ENCODE peak calls at places on chromosome 11, in six cellular contexts. A is mesenchymal stem cell, V is neuronal stem cell, O is IMR-90, X is H9, K is mesendoderm. E is an unnamed sample.

GRCh38 chr11:108620958-108621772 is 27.6 kb upstream of the EXPH5 start:
- DNase-seq in A (peak), V (no peak), O (peak), X (no peak), K (no peak), E (no peak)

GRCh38 chr11:10122337-10123197 is 171.5 kb downstream of the SBF2 start:
- DNase-seq in A (peak), V (no peak), O (peak), X (no peak), K (peak), E (peak)

GRCh38 chr11:8038811-8039529 is 42.0 kb upstream of the TUB start:
- DNase-seq in A (no peak), V (no peak), O (no peak), X (peak), K (no peak), E (no peak)

GRCh38 chr11:5596611-5597201 is at the start of gene TRIM6:
- DNase-seq in A (peak), V (peak), O (peak), X (peak), K (peak), E (peak)

GRCh38 chr11:78040691-78041379 is 17.8 kb upstream of the KCTD14 start:
- DNase-seq in A (no peak), V (no peak), O (no peak), X (peak), K (peak), E (peak)

GRCh38 chr11:67031791-67032561 is 9.0 kb downstream of the SYT12 start:
- DNase-seq in A (peak), V (no peak), O (peak), X (peak), K (no peak), E (peak)

GRCh38 chr11:133983660-133984316 is 27.0 kb upstream of the IGSF9B start:
- DNase-seq in A (no peak), V (no peak), O (no peak), X (no peak), K (no peak), E (no peak)

GRCh38 chr11:40445391-40445790 is 1014.1 kb downstream of the LRRC4C start:
- DNase-seq in A (peak), V (no peak), O (peak), X (no peak), K (peak), E (no peak)

GRCh38 chr11:43943931-43944751 is 1.7 kb downstream of the C11orf96 start:
- DNase-seq in A (no peak), V (no peak), O (peak), X (no peak), K (no peak), E (no peak)

GRCh38 chr11:103673773-103674172 is 362.7 kb upstream of the DDI1 start:
- DNase-seq in A (peak), V (no peak), O (peak), X (no peak), K (no peak), E (no peak)

GRCh38 chr11:68016904-68017817 is 7.0 kb downstream of the ALDH3B1 start:
- DNase-seq in A (no peak), V (no peak), O (no peak), X (no peak), K (no peak), E (no peak)

GRCh38 chr11:83933008-83933407 is 646.8 kb upstream of the CCDC90B start:
- DNase-seq in A (no peak), V (no peak), O (no peak), X (no peak), K (no peak), E (no peak)

GRCh38 chr11:93521086-93521485 is 22.1 kb downstream of the SMCO4 start:
- DNase-seq in A (no peak), V (no peak), O (no peak), X (no peak), K (no peak), E (no peak)

GRCh38 chr11:12245549-12245986 is 131.8 kb upstream of the PARVA start:
- DNase-seq in A (no peak), V (no peak), O (peak), X (no peak), K (no peak), E (peak)

GRCh38 chr11:73980001-73980960 is 2.4 kb downstream of the UCP2 start:
- DNase-seq in A (peak), V (no peak), O (peak), X (peak), K (peak), E (no peak)

GRCh38 chr11:57546869-57547518 is 9.6 kb downstream of the SMTNL1 start:
- DNase-seq in A (peak), V (no peak), O (peak), X (peak), K (peak), E (peak)

GRCh38 chr11:121489823-121490222 is 37.1 kb upstream of the SORL1-AS1 start:
- DNase-seq in A (no peak), V (no peak), O (no peak), X (no peak), K (no peak), E (no peak)

GRCh38 chr11:126431401-126432064 is 76.0 kb downstream of the ST3GAL4 start:
- DNase-seq in A (peak), V (no peak), O (peak), X (no peak), K (no peak), E (no peak)

GRCh38 chr11:77406396-77406795 is 67.5 kb downstream of the PAK1 start:
- DNase-seq in A (no peak), V (no peak), O (no peak), X (no peak), K (no peak), E (no peak)

GRCh38 chr11:48106166-48106565 is 110.4 kb upstream of the OR4B1 start:
- DNase-seq in A (no peak), V (no peak), O (no peak), X (no peak), K (no peak), E (no peak)

GRCh38 chr11:100827934-100828661 is 141.0 kb downstream of the ARHGAP42 start:
- DNase-seq in A (peak), V (no peak), O (peak), X (peak), K (peak), E (peak)

GRCh38 chr11:18100926-18101656 is 4.8 kb downstream of the SAAL1 start:
- DNase-seq in A (no peak), V (no peak), O (no peak), X (no peak), K (peak), E (no peak)

GRCh38 chr11:1504581-1505290 is 18.2 kb upstream of the MOB2 start:
- DNase-seq in A (no peak), V (no peak), O (no peak), X (no peak), K (no peak), E (no peak)

GRCh38 chr11:58659404-58659803 is 36.9 kb downstream of the CNTF start:
- DNase-seq in A (no peak), V (no peak), O (no peak), X (no peak), K (no peak), E (no peak)

GRCh38 chr11:128908391-128909246 is 17.5 kb downstream of the KCNJ5 start:
- DNase-seq in A (peak), V (no peak), O (peak), X (no peak), K (no peak), E (peak)

GRCh38 chr11:27718853-27719574 is 18.8 kb upstream of the BDNF start:
- DNase-seq in A (peak), V (peak), O (peak), X (peak), K (peak), E (no peak)

GRCh38 chr11:43518407-43519165 is 159.9 kb downstream of the TTC17 start:
- DNase-seq in A (peak), V (no peak), O (peak), X (no peak), K (no peak), E (no peak)

GRCh38 chr11:64524534-64525042 is 66.4 kb upstream of the SLC22A12 start:
- DNase-seq in A (no peak), V (no peak), O (no peak), X (no peak), K (no peak), E (no peak)

GRCh38 chr11:4922304-4922703 is 1.8 kb downstream of the OR51G1 start:
- DNase-seq in A (no peak), V (no peak), O (no peak), X (no peak), K (no peak), E (no peak)

GRCh38 chr11:105344938-105345337 is 205.4 kb upstream of the CARD18 start:
- DNase-seq in A (peak), V (no peak), O (no peak), X (no peak), K (no peak), E (no peak)

GRCh38 chr11:114088836-114089235 is 29.3 kb downstream of the ZBTB16 start:
- DNase-seq in A (no peak), V (no peak), O (no peak), X (no peak), K (no peak), E (no peak)

GRCh38 chr11:119423459-119424254 is 685 bp upstream of the THY1 start:
- DNase-seq in A (no peak), V (no peak), O (peak), X (no peak), K (peak), E (no peak)

GRCh38 chr11:119421351-119421750 is 1.6 kb downstream of the THY1 start:
- DNase-seq in A (no peak), V (no peak), O (peak), X (no peak), K (no peak), E (no peak)

GRCh38 chr11:119420631-119421030 is 2.3 kb downstream of the THY1 start:
- DNase-seq in A (no peak), V (no peak), O (no peak), X (no peak), K (no peak), E (no peak)

GRCh38 chr11:119422505-119423416 is at the start of gene THY1:
- DNase-seq in A (peak), V (peak), O (peak), X (peak), K (peak), E (no peak)

DNA sequence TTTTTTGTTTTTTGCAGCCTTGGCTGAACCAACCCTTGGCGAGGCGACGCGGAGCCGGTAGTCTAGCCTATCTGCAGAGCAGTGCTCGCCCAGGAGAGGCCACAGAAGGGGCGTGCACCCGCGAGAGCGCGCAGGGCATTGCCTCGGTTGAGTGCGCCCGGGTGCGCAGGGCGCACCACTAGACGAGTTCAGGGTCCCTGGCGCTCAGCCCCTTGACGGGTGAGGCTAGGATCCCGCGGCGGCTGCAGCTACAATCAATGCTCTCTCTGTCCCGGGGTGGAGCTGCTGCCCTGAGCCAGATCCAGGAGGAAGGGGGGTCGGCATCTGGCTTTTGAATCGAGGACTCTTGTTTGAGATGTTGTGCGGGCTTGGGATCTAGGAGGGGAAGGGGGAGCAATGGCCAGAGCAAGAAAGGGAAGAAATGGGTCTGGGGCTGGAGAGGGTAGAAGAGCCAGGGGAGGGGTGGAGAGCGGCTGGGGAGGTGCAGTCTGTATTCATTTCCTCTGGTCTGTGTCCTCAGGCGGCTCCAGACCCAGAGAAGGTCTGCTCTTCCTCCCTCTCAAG is 949 bp downstream of the THY1 start:
- DNase-seq in A (peak), V (peak), O (peak), X (no peak), K (peak), E (no peak)
- H3K18ac ChIP-seq in A (no peak), V (peak), O (peak), X (no peak), K (peak), E (peak)

GRCh38 chr11:116124916-116125714 is 620.9 kb upstream of the CADM1 start:
- DNase-seq in A (no peak), V (no peak), O (no peak), X (no peak), K (no peak), E (no peak)
- H2AK5ac ChIP-seq in A (no peak), V (peak), O (no peak), X (no peak), K (no peak), E (no peak)

GRCh38 chr11:15697437-15698236 is 582.9 kb downstream of the INSC start:
- DNase-seq in A (no peak), V (no peak), O (no peak), X (no peak), K (no peak), E (no peak)

GRCh38 chr11:15692739-15693138 is 578.0 kb downstream of the INSC start:
- DNase-seq in A (peak), V (no peak), O (peak), X (no peak), K (peak), E (no peak)

GRCh38 chr11:15698855-15699254 is 584.1 kb downstream of the INSC start:
- DNase-seq in A (no peak), V (no peak), O (no peak), X (no peak), K (no peak), E (no peak)

GRCh38 chr11:15696069-15696468 is 581.3 kb downstream of the INSC start:
- DNase-seq in A (no peak), V (no peak), O (no peak), X (no peak), K (peak), E (no peak)

DNA sequence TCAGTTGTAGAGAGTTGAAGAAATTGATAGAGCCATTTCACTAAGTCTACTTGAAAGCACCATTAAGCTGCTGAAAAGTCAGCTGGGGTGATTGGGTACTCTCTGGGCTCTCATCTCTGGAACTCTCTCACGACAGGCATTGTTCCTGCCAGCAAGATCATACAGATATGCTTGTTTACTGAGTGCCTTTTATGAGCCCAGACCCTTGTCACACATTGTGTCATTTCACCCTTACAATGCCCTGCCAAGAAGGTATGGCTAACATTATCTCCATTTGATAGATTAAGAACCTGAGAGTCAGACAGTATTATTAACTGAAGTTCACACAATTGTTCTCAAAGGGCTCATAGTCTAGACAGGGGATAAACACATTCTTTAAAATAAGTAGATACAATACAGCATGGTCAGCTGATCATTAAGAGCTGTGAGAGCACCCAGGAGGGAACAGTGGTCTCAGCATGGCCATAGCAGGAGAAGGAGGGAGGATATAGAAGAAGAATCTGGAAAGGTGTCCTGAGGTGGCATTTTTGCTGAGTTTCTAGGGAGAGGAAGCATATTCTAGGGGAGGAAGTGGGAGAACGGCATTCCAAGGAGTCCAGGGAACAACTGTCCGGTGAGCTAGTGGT is 580.5 kb downstream of the INSC start:
- DNase-seq in A (no peak), V (no peak), O (no peak), X (no peak), K (peak), E (peak)
- H3K18ac ChIP-seq in A (no peak), V (no peak), O (no peak), X (no peak), K (no peak), E (no peak)

GRCh38 chr11:69424748-69425147 is 56.7 kb upstream of the LINC01488 start:
- DNase-seq in A (no peak), V (no peak), O (no peak), X (no peak), K (no peak), E (no peak)

GRCh38 chr11:69423181-69423580 is 58.3 kb upstream of the LINC01488 start:
- DNase-seq in A (no peak), V (no peak), O (no peak), X (no peak), K (no peak), E (no peak)

GRCh38 chr11:69422645-69423044 is 58.8 kb upstream of the LINC01488 start:
- DNase-seq in A (no peak), V (no peak), O (no peak), X (no peak), K (no peak), E (no peak)

GRCh38 chr11:69425444-69425843 is 56.0 kb upstream of the LINC01488 start:
- DNase-seq in A (no peak), V (no peak), O (no peak), X (no peak), K (no peak), E (no peak)

GRCh38 chr11:69423611-69424385 is 57.7 kb upstream of the LINC01488 start:
- DNase-seq in A (no peak), V (no peak), O (no peak), X (no peak), K (no peak), E (no peak)
- H2AK5ac ChIP-seq in A (peak), V (no peak), O (peak), X (peak), K (no peak), E (peak)

GRCh38 chr11:120212926-120213325 is 2.1 kb downstream of the OAF start:
- DNase-seq in A (peak), V (no peak), O (no peak), X (no peak), K (no peak), E (no peak)

GRCh38 chr11:120209750-120210650 is 832 bp upstream of the OAF start:
- DNase-seq in A (peak), V (no peak), O (no peak), X (no peak), K (no peak), E (no peak)

GRCh38 chr11:120211522-120212258 is 858 bp downstream of the OAF start:
- DNase-seq in A (peak), V (no peak), O (no peak), X (no peak), K (no peak), E (no peak)

GRCh38 chr11:120212259-120212888 is 1.5 kb downstream of the OAF start:
- DNase-seq in A (peak), V (no peak), O (peak), X (no peak), K (no peak), E (no peak)

DNA sequence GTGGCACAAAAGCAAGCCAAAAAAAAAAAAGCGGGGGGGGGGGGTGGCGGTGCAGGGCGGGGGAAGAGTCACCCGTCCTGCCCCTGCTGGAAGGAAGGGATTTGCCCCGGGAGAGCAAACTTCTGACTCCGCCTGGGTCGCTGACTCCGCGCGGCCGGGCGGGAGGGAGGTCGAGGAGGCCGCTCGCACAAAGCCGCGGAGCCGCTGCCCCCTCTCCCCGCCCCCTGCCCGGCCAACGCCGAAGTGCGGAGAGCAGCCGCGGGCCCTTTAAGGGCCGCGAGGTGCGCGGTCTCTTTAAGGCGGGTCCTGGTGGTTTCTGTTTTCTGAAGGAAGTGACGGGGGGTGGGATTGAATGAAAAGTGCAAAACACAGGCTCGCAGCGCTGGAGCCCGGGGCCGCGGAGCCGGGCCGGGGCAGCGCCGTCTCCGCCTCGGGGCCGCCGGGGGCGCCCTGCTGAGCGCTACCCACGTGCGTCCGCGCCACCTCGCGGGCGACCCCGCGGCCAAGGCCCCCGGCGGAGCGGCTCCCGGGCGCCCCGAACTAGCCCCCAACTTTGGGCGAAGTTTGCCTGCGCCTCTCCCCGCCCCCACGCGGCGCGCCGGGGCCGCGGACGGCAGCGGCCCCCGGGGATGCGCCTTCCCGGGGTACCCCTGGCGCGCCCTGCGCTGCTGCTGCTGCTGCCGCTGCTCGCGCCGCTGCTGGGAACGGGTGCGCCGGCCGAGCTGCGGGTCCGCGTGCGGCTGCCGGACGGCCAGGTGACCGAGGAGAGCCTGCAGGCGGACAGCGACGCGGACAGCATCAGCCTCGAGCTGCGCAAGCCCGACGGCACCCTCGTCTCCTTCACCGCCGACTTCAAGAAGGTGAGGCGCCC is at the start of gene OAF:
- DNase-seq in A (peak), V (peak), O (peak), X (peak), K (peak), E (peak)
- H3K18ac ChIP-seq in A (peak), V (peak), O (peak), X (no peak), K (peak), E (peak)

GRCh38 chr11:70641366-70641765 is 243.0 kb downstream of the CTTN start:
- DNase-seq in A (no peak), V (no peak), O (no peak), X (peak), K (peak), E (no peak)
- H2AK5ac ChIP-seq in A (no peak), V (peak), O (no peak), X (no peak), K (no peak), E (no peak)

E was measured in trophoblast cell.